ENCODE peak calls at places on chromosomes 12 and 14, in nine cellular contexts. Z, E, N, M, T, J, B, Y and U are unnamed samples.

GRCh38 chr12:81758421-81759214 is 532 bp downstream of the PPFIA2 start:
- DNase-seq in E (no peak), N (no peak), M (peak; percentile 44), J (no peak), B (peak; percentile 14), Z (peak; percentile 13), T (no peak), Y (peak; percentile 55), U (no peak)

GRCh38 chr14:81669308-81669707 is 135.7 kb upstream of the SEL1L start:
- DNase-seq in Z (no peak), J (no peak), T (no peak), B (no peak), Y (no peak), M (no peak), N (no peak), E (no peak), U (no peak)

GRCh38 chr12:7588703-7589329 is 76.9 kb downstream of the APOBEC1 start:
- DNase-seq in Y (no peak), B (no peak), T (peak; percentile 39), N (peak; percentile 70), E (peak; percentile 60), M (no peak), Z (peak; percentile 73), J (no peak), U (peak; percentile 46)

GRCh38 chr14:55254581-55254980 is 16.6 kb upstream of the FBXO34 start:
- DNase-seq in B (no peak), T (no peak), J (no peak), Y (no peak), N (no peak), M (no peak), Z (no peak), E (no peak), U (no peak)

GRCh38 chr12:96514328-96514727 is 25.0 kb downstream of the CFAP54 start:
- DNase-seq in Y (no peak), M (no peak), B (no peak), E (no peak), N (no peak), J (no peak), T (no peak), Z (no peak), U (no peak)

GRCh38 chr14:89507926-89508460 is 91.0 kb upstream of the FOXN3 start:
- DNase-seq in Z (no peak), N (no peak), J (no peak), T (no peak), B (no peak), Y (no peak), M (no peak), E (no peak), U (no peak)

GRCh38 chr12:119176267-119177055 is 2.3 kb upstream of the HSPB8 start:
- DNase-seq in N (peak; percentile 90), Z (peak; percentile 74), Y (peak; percentile 65), E (no peak), M (no peak), J (peak; percentile 71), T (peak; percentile 40), B (peak; percentile 61), U (no peak)

GRCh38 chr14:78278464-78278863 is 108.3 kb downstream of the NRXN3 start:
- DNase-seq in J (no peak), M (no peak), T (no peak), B (peak; percentile 84), Z (peak; percentile 29), Y (no peak), N (no peak), E (no peak), U (no peak)

GRCh38 chr14:51295666-51296263 is 55.7 kb downstream of the TMX1 start:
- DNase-seq in M (no peak), T (no peak), B (no peak), N (no peak), J (no peak), E (no peak), Z (no peak), Y (no peak), U (no peak)

GRCh38 chr14:50040401-50040775 is 76.0 kb downstream of the VCPKMT start:
- DNase-seq in T (no peak), B (no peak), E (peak; percentile 70), M (no peak), J (no peak), N (no peak), Z (no peak), Y (no peak), U (peak; percentile 50)

GRCh38 chr12:25958254-25959068 is at the start of gene RASSF8:
- DNase-seq in N (peak; percentile 29), B (peak; percentile 55), T (peak; percentile 59), Z (peak; percentile 84), J (no peak), Y (peak; percentile 77), E (no peak), M (peak; percentile 47), U (no peak)

GRCh38 chr12:113190761-113191160 is 5.2 kb downstream of the RITA1 start:
- DNase-seq in Z (no peak), T (no peak), N (no peak), J (no peak), Y (peak; percentile 24), B (peak; percentile 13), M (no peak), E (no peak), U (no peak)

GRCh38 chr14:103126088-103126872 is 3.0 kb downstream of the TNFAIP2 start:
- DNase-seq in B (no peak), J (no peak), M (no peak), Z (peak; percentile 5), N (no peak), T (no peak), Y (no peak), E (no peak), U (no peak)

GRCh38 chr14:52840916-52841315 is 49.5 kb upstream of the GNPNAT1 start:
- DNase-seq in J (no peak), B (no peak), Y (peak; percentile 16), Z (no peak), N (peak; percentile 32), T (no peak), M (no peak), E (no peak), U (no peak)

GRCh38 chr12:68790081-68790951 is 17.7 kb upstream of the MDM2 start:
- DNase-seq in E (no peak), M (no peak), Z (no peak), B (no peak), Y (no peak), J (no peak), N (no peak), T (no peak), U (no peak)

GRCh38 chr14:50943943-50944646 is at the start of gene PYGL:
- DNase-seq in Y (peak; percentile 30), N (peak; percentile 53), E (peak; percentile 43), Z (peak; percentile 81), J (no peak), B (peak; percentile 66), T (peak; percentile 68), M (peak; percentile 12), U (no peak)

GRCh38 chr12:118122264-118122663 is 13.7 kb upstream of the PEBP1 start:
- DNase-seq in T (no peak), N (no peak), M (no peak), Z (no peak), E (no peak), J (no peak), Y (no peak), B (no peak), U (no peak)

GRCh38 chr12:98422809-98423208 is 92.6 kb upstream of the TMPO start:
- DNase-seq in J (no peak), M (no peak), E (no peak), T (no peak), Y (no peak), N (no peak), B (no peak), Z (peak; percentile 37), U (no peak)

GRCh38 chr14:80269338-80269935 is 58.1 kb upstream of the DIO2 start:
- DNase-seq in J (peak; percentile 6), B (no peak), M (no peak), Y (no peak), N (no peak), E (no peak), Z (no peak), T (no peak), U (no peak)

GRCh38 chr12:131455218-131455506 is 255.7 kb upstream of the SFSWAP start:
- DNase-seq in J (no peak), B (no peak), M (no peak), Y (no peak), E (no peak), Z (no peak), T (no peak), N (no peak), U (no peak)

GRCh38 chr14:51365241-51365940 is 125.3 kb downstream of the TMX1 start:
- DNase-seq in Y (no peak), N (no peak), B (no peak), M (no peak), J (no peak), T (no peak), E (no peak), Z (no peak), U (no peak)

GRCh38 chr12:43951286-43951685 is 115.4 kb downstream of the TMEM117 start:
- DNase-seq in N (no peak), Y (no peak), T (no peak), B (no peak), Z (no peak), J (no peak), E (no peak), M (no peak), U (no peak)

GRCh38 chr12:102990419-102990818 is 32.9 kb downstream of the ASCL1 start:
- DNase-seq in Z (no peak), Y (no peak), M (no peak), N (no peak), T (no peak), E (no peak), J (no peak), B (peak; percentile 13), U (no peak)

GRCh38 chr14:51419685-51420084 is 179.6 kb downstream of the TMX1 start:
- DNase-seq in N (no peak), M (no peak), Y (no peak), T (no peak), E (peak; percentile 55), J (no peak), Z (no peak), B (no peak), U (peak; percentile 83)

GRCh38 chr14:22561661-22562579 is 27.1 kb downstream of the DAD1 start:
- DNase-seq in J (no peak), M (no peak), N (no peak), Z (no peak), B (no peak), Y (no peak), E (peak; percentile 87), T (no peak), U (peak; percentile 96)

GRCh38 chr12:57475271-57476161 is 4.2 kb downstream of the ARHGAP9 start:
- DNase-seq in T (no peak), E (no peak), Y (no peak), B (no peak), M (no peak), N (no peak), Z (peak; percentile 60), J (no peak), U (no peak)

GRCh38 chr12:77768558-77768957 is 62.1 kb upstream of the NAV3 start:
- DNase-seq in J (no peak), T (no peak), Y (no peak), N (no peak), B (no peak), E (no peak), Z (no peak), M (no peak), U (no peak)

GRCh38 chr14:33529773-33530172 is 421.1 kb downstream of the EGLN3 start:
- DNase-seq in N (no peak), Z (no peak), M (no peak), Y (no peak), E (no peak), T (no peak), B (no peak), J (no peak), U (no peak)

GRCh38 chr14:105171004-105171673 is 2.6 kb upstream of the JAG2 start:
- DNase-seq in E (no peak), M (no peak), N (no peak), B (peak; percentile 72), Z (peak; percentile 66), J (no peak), Y (no peak), T (no peak), U (no peak)

GRCh38 chr14:26199599-26200370 is 398.0 kb downstream of the NOVA1 start:
- DNase-seq in Y (no peak), J (peak; percentile 17), E (no peak), N (no peak), T (no peak), Z (no peak), M (no peak), B (no peak), U (no peak)

GRCh38 chr12:12784911-12785814 is at the start of gene APOLD1:
- DNase-seq in E (no peak), Z (no peak), N (peak; percentile 37), B (no peak), M (no peak), Y (no peak), J (no peak), T (no peak), U (no peak)